ENCODE peak calls at places on chromosomes 3 and 15, in six cellular contexts. One of them, this sample, is unnamed.

GRCh38 chr15:71121442-71121841 is 6.2 kb downstream of the THSD4 start:
- DNase-seq in foreskin fibroblast: no peak
- DNase-seq in tibial artery: no peak
- DNase-seq in lower leg skin: no peak
- DNase-seq in AG09319: no peak
- DNase-seq in adrenal gland: no peak
- DNase-seq in this sample: no peak

GRCh38 chr3:4914464-4914863 is 64.8 kb upstream of the BHLHE40 start:
- DNase-seq in foreskin fibroblast: no peak
- DNase-seq in tibial artery: no peak
- DNase-seq in lower leg skin: no peak
- DNase-seq in AG09319: no peak
- DNase-seq in adrenal gland: no peak
- DNase-seq in this sample: no peak

GRCh38 chr3:11200679-11200952 is 46.3 kb downstream of the HRH1 start:
- DNase-seq in foreskin fibroblast: no peak
- DNase-seq in tibial artery: no peak
- DNase-seq in lower leg skin: no peak
- DNase-seq in AG09319: no peak
- DNase-seq in adrenal gland: no peak
- DNase-seq in this sample: no peak

GRCh38 chr3:141876891-141877561 is 583 bp downstream of the ATP1B3 start:
- DNase-seq in foreskin fibroblast: peak
- DNase-seq in tibial artery: peak
- DNase-seq in lower leg skin: peak
- DNase-seq in AG09319: no peak
- DNase-seq in adrenal gland: peak
- DNase-seq in this sample: no peak

GRCh38 chr15:66498501-66499386 is 1.2 kb upstream of the SNAPC5 start:
- DNase-seq in foreskin fibroblast: peak
- DNase-seq in tibial artery: no peak
- DNase-seq in lower leg skin: no peak
- DNase-seq in AG09319: no peak
- DNase-seq in adrenal gland: no peak
- DNase-seq in this sample: no peak

GRCh38 chr3:172208586-172209332 is 169.4 kb downstream of the FNDC3B start:
- DNase-seq in foreskin fibroblast: no peak
- DNase-seq in tibial artery: no peak
- DNase-seq in lower leg skin: no peak
- DNase-seq in AG09319: no peak
- DNase-seq in adrenal gland: no peak
- DNase-seq in this sample: no peak

GRCh38 chr3:45480218-45480617 is 91.8 kb downstream of the LARS2 start:
- DNase-seq in foreskin fibroblast: no peak
- DNase-seq in tibial artery: no peak
- DNase-seq in lower leg skin: no peak
- DNase-seq in AG09319: no peak
- DNase-seq in adrenal gland: no peak
- DNase-seq in this sample: no peak

GRCh38 chr3:8490079-8490552 is 11.5 kb upstream of the LMCD1 start:
- DNase-seq in foreskin fibroblast: peak
- DNase-seq in tibial artery: no peak
- DNase-seq in lower leg skin: peak
- DNase-seq in AG09319: peak
- DNase-seq in adrenal gland: no peak
- DNase-seq in this sample: no peak

GRCh38 chr3:19641408-19641807 is 292.6 kb downstream of the EFHB start:
- DNase-seq in foreskin fibroblast: no peak
- DNase-seq in tibial artery: no peak
- DNase-seq in lower leg skin: no peak
- DNase-seq in AG09319: no peak
- DNase-seq in adrenal gland: no peak
- DNase-seq in this sample: no peak

GRCh38 chr3:154126651-154127050 is 5.5 kb downstream of the ARHGEF26 start:
- DNase-seq in foreskin fibroblast: no peak
- DNase-seq in tibial artery: no peak
- DNase-seq in lower leg skin: no peak
- DNase-seq in AG09319: no peak
- DNase-seq in adrenal gland: no peak
- DNase-seq in this sample: no peak

GRCh38 chr3:171813897-171814460 is 3.7 kb upstream of the PLD1 start:
- DNase-seq in foreskin fibroblast: no peak
- DNase-seq in tibial artery: peak
- DNase-seq in lower leg skin: peak
- DNase-seq in AG09319: no peak
- DNase-seq in adrenal gland: peak
- DNase-seq in this sample: no peak

GRCh38 chr15:64681424-64682024 is 93.9 kb downstream of the RBPMS2 start:
- DNase-seq in foreskin fibroblast: peak
- DNase-seq in tibial artery: no peak
- DNase-seq in lower leg skin: no peak
- DNase-seq in AG09319: no peak
- DNase-seq in adrenal gland: peak
- DNase-seq in this sample: no peak

GRCh38 chr3:24020036-24020691 is 75.1 kb downstream of the NR1D2 start:
- DNase-seq in foreskin fibroblast: no peak
- DNase-seq in tibial artery: no peak
- DNase-seq in lower leg skin: no peak
- DNase-seq in AG09319: no peak
- DNase-seq in adrenal gland: no peak
- DNase-seq in this sample: no peak

GRCh38 chr3:123480428-123480827 is 31.5 kb upstream of the ADCY5 start:
- DNase-seq in foreskin fibroblast: no peak
- DNase-seq in tibial artery: no peak
- DNase-seq in lower leg skin: no peak
- DNase-seq in AG09319: no peak
- DNase-seq in adrenal gland: no peak
- DNase-seq in this sample: no peak

GRCh38 chr3:170953229-170953628 is 44.8 kb upstream of the EIF5A2 start:
- DNase-seq in foreskin fibroblast: no peak
- DNase-seq in tibial artery: no peak
- DNase-seq in lower leg skin: no peak
- DNase-seq in AG09319: no peak
- DNase-seq in adrenal gland: no peak
- DNase-seq in this sample: peak

GRCh38 chr15:76976572-76977270 is 18.2 kb upstream of the PSTPIP1 start:
- DNase-seq in foreskin fibroblast: no peak
- DNase-seq in tibial artery: no peak
- DNase-seq in lower leg skin: no peak
- DNase-seq in AG09319: no peak
- DNase-seq in adrenal gland: no peak
- DNase-seq in this sample: no peak

GRCh38 chr3:13600950-13601691 is 52.2 kb downstream of the FBLN2 start:
- DNase-seq in foreskin fibroblast: peak
- DNase-seq in tibial artery: no peak
- DNase-seq in lower leg skin: no peak
- DNase-seq in AG09319: no peak
- DNase-seq in adrenal gland: no peak
- DNase-seq in this sample: no peak

GRCh38 chr3:51985971-51986947 is 2.9 kb downstream of the ACY1 start:
- DNase-seq in foreskin fibroblast: no peak
- DNase-seq in tibial artery: no peak
- DNase-seq in lower leg skin: no peak
- DNase-seq in AG09319: no peak
- DNase-seq in adrenal gland: no peak
- DNase-seq in this sample: no peak

GRCh38 chr15:83206971-83207621 is 527 bp downstream of the HDGFL3 start:
- DNase-seq in foreskin fibroblast: peak
- DNase-seq in tibial artery: peak
- DNase-seq in lower leg skin: no peak
- DNase-seq in AG09319: no peak
- DNase-seq in adrenal gland: peak
- DNase-seq in this sample: no peak

GRCh38 chr3:187005827-187006481 is 75.6 kb downstream of the ST6GAL1 start:
- DNase-seq in foreskin fibroblast: no peak
- DNase-seq in tibial artery: no peak
- DNase-seq in lower leg skin: no peak
- DNase-seq in AG09319: no peak
- DNase-seq in adrenal gland: no peak
- DNase-seq in this sample: no peak

GRCh38 chr15:66287461-66288055 is 5.8 kb upstream of the DIS3L start:
- DNase-seq in foreskin fibroblast: no peak
- DNase-seq in tibial artery: no peak
- DNase-seq in lower leg skin: no peak
- DNase-seq in AG09319: no peak
- DNase-seq in adrenal gland: no peak
- DNase-seq in this sample: no peak

GRCh38 chr3:44184319-44184953 is 57.2 kb upstream of the TOPAZ1 start:
- DNase-seq in foreskin fibroblast: no peak
- DNase-seq in tibial artery: peak
- DNase-seq in lower leg skin: peak
- DNase-seq in AG09319: no peak
- DNase-seq in adrenal gland: no peak
- DNase-seq in this sample: no peak

GRCh38 chr3:195568630-195569029 is 15.1 kb downstream of the APOD start:
- DNase-seq in foreskin fibroblast: no peak
- DNase-seq in tibial artery: no peak
- DNase-seq in lower leg skin: no peak
- DNase-seq in AG09319: no peak
- DNase-seq in adrenal gland: no peak
- DNase-seq in this sample: no peak

GRCh38 chr15:49423021-49423420 is at the start of gene FGF7:
- DNase-seq in foreskin fibroblast: no peak
- DNase-seq in tibial artery: no peak
- DNase-seq in lower leg skin: no peak
- DNase-seq in AG09319: peak
- DNase-seq in adrenal gland: no peak
- DNase-seq in this sample: no peak

GRCh38 chr3:127485396-127486170 is 105.0 kb downstream of the TPRA1 start:
- DNase-seq in foreskin fibroblast: no peak
- DNase-seq in tibial artery: peak
- DNase-seq in lower leg skin: no peak
- DNase-seq in AG09319: no peak
- DNase-seq in adrenal gland: no peak
- DNase-seq in this sample: no peak

GRCh38 chr3:185760091-185760490 is 64.8 kb downstream of the IGF2BP2 start:
- DNase-seq in foreskin fibroblast: no peak
- DNase-seq in tibial artery: no peak
- DNase-seq in lower leg skin: no peak
- DNase-seq in AG09319: no peak
- DNase-seq in adrenal gland: no peak
- DNase-seq in this sample: no peak

GRCh38 chr15:40906101-40906946 is 12.1 kb downstream of the VPS18 start:
- DNase-seq in foreskin fibroblast: peak
- DNase-seq in tibial artery: peak
- DNase-seq in lower leg skin: peak
- DNase-seq in AG09319: peak
- DNase-seq in adrenal gland: peak
- DNase-seq in this sample: peak

GRCh38 chr3:43144811-43145490 is 39.1 kb upstream of the POMGNT2 start:
- DNase-seq in foreskin fibroblast: peak
- DNase-seq in tibial artery: no peak
- DNase-seq in lower leg skin: no peak
- DNase-seq in AG09319: peak
- DNase-seq in adrenal gland: no peak
- DNase-seq in this sample: no peak

GRCh38 chr15:76339302-76340197 is 3.0 kb downstream of the ISL2 start:
- DNase-seq in foreskin fibroblast: peak
- DNase-seq in tibial artery: no peak
- DNase-seq in lower leg skin: no peak
- DNase-seq in AG09319: no peak
- DNase-seq in adrenal gland: no peak
- DNase-seq in this sample: no peak

GRCh38 chr3:4723921-4724698 is 231.0 kb downstream of the ITPR1 start:
- DNase-seq in foreskin fibroblast: no peak
- DNase-seq in tibial artery: no peak
- DNase-seq in lower leg skin: no peak
- DNase-seq in AG09319: no peak
- DNase-seq in adrenal gland: peak
- DNase-seq in this sample: no peak

GRCh38 chr3:195061756-195062655 is 209.0 kb downstream of the XXYLT1 start:
- DNase-seq in foreskin fibroblast: no peak
- DNase-seq in tibial artery: peak
- DNase-seq in lower leg skin: no peak
- DNase-seq in AG09319: no peak
- DNase-seq in adrenal gland: no peak
- DNase-seq in this sample: peak

GRCh38 chr15:59611277-59612260 is at the start of gene GCNT3:
- DNase-seq in foreskin fibroblast: peak
- DNase-seq in tibial artery: no peak
- DNase-seq in lower leg skin: no peak
- DNase-seq in AG09319: no peak
- DNase-seq in adrenal gland: peak
- DNase-seq in this sample: no peak

GRCh38 chr3:160577551-160578195 is 12.3 kb upstream of the KPNA4 start:
- DNase-seq in foreskin fibroblast: peak
- DNase-seq in tibial artery: no peak
- DNase-seq in lower leg skin: no peak
- DNase-seq in AG09319: no peak
- DNase-seq in adrenal gland: no peak
- DNase-seq in this sample: no peak
- TF ChIP-seq CTCF in foreskin fibroblast: no peak
- TF ChIP-seq CTCF in tibial artery: no peak
- TF ChIP-seq CTCF in lower leg skin: no peak
- TF ChIP-seq CTCF in AG09319: peak
- TF ChIP-seq CTCF in adrenal gland: no peak
- TF ChIP-seq CTCF in this sample: peak

GRCh38 chr3:158313344-158313927 is 203.5 kb downstream of the RSRC1 start:
- DNase-seq in foreskin fibroblast: peak
- DNase-seq in tibial artery: no peak
- DNase-seq in lower leg skin: no peak
- DNase-seq in AG09319: no peak
- DNase-seq in adrenal gland: no peak
- DNase-seq in this sample: no peak
- TF ChIP-seq CTCF in foreskin fibroblast: peak
- TF ChIP-seq CTCF in tibial artery: no peak
- TF ChIP-seq CTCF in lower leg skin: no peak
- TF ChIP-seq CTCF in AG09319: peak
- TF ChIP-seq CTCF in adrenal gland: no peak
- TF ChIP-seq CTCF in this sample: peak

DNA sequence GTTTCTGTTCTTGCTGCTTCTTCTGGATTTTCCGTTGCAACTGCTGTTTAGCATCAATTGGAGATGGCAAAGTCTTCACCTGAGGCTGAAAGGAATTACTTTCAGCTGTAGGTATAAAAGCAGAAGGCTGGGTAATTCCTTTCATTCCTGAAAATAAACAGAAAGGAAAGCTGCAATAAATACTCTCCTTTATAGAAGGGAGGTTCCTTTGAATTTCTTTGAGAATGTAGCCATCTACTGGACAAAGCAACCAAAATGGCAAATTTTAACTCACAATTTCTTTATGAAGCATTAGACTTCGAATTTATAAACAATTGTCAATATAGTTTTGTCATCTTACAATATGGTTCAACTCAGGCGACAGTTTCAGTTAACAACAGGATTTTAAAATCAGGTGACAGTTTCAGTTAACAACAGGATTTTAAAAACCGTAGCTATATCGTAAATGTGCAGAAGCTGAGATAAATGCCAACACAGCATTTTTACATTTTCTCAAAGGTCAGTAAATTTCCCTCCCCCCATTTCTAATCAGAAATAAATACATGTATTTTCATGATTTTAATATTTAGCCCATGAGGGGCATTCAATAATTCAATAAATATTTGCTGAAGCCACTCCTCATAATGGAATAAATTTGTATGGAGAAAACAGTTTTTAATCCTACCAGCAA is 105.0 kb upstream of the NEDD4 start:
- DNase-seq in foreskin fibroblast: no peak
- DNase-seq in tibial artery: no peak
- DNase-seq in lower leg skin: no peak
- DNase-seq in AG09319: no peak
- DNase-seq in adrenal gland: no peak
- DNase-seq in this sample: no peak
- TF ChIP-seq CTCF in foreskin fibroblast: no peak
- TF ChIP-seq CTCF in tibial artery: no peak
- TF ChIP-seq CTCF in lower leg skin: no peak
- TF ChIP-seq CTCF in AG09319: no peak
- TF ChIP-seq CTCF in adrenal gland: no peak
- TF ChIP-seq CTCF in this sample: peak

GRCh38 chr15:98083203-98083910 is 122.9 kb downstream of the ARRDC4 start:
- DNase-seq in foreskin fibroblast: no peak
- DNase-seq in tibial artery: no peak
- DNase-seq in lower leg skin: no peak
- DNase-seq in AG09319: no peak
- DNase-seq in adrenal gland: no peak
- DNase-seq in this sample: no peak
- TF ChIP-seq CTCF in foreskin fibroblast: no peak
- TF ChIP-seq CTCF in tibial artery: no peak
- TF ChIP-seq CTCF in lower leg skin: no peak
- TF ChIP-seq CTCF in AG09319: no peak
- TF ChIP-seq CTCF in adrenal gland: no peak
- TF ChIP-seq CTCF in this sample: peak